ENCODE peak calls at places on chromosomes 1 and 21, in six cellular contexts. One of them, this sample, is unnamed.

GRCh38 chr1:92317836-92318493 is 19.1 kb downstream of the RPAP2 start:
- DNase-seq in germinal center: no peak
- DNase-seq in SK-N-DZ: no peak
- DNase-seq in H54: no peak
- DNase-seq in effector memory CD8-positive, alpha-beta T cell: peak; percentile 29
- DNase-seq in effector memory CD4-positive, alpha-beta T cell: no peak
- DNase-seq in this sample: no peak

GRCh38 chr1:31657972-31658510 is 13.4 kb upstream of the PEF1 start:
- DNase-seq in germinal center: no peak
- DNase-seq in SK-N-DZ: no peak
- DNase-seq in H54: no peak
- DNase-seq in effector memory CD8-positive, alpha-beta T cell: no peak
- DNase-seq in effector memory CD4-positive, alpha-beta T cell: no peak
- DNase-seq in this sample: no peak

GRCh38 chr1:43554444-43554992 is 23.8 kb downstream of the PTPRF start:
- DNase-seq in germinal center: no peak
- DNase-seq in SK-N-DZ: no peak
- DNase-seq in H54: peak; percentile 60
- DNase-seq in effector memory CD8-positive, alpha-beta T cell: no peak
- DNase-seq in effector memory CD4-positive, alpha-beta T cell: no peak
- DNase-seq in this sample: no peak

GRCh38 chr21:36203603-36203889 is 46.9 kb downstream of the DOP1B start:
- DNase-seq in germinal center: no peak
- DNase-seq in SK-N-DZ: no peak
- DNase-seq in H54: peak; percentile 88
- DNase-seq in effector memory CD8-positive, alpha-beta T cell: no peak
- DNase-seq in effector memory CD4-positive, alpha-beta T cell: no peak
- DNase-seq in this sample: no peak

GRCh38 chr21:17869115-17869514 is 50.0 kb upstream of the C21orf91 start:
- DNase-seq in germinal center: no peak
- DNase-seq in SK-N-DZ: no peak
- DNase-seq in H54: no peak
- DNase-seq in effector memory CD8-positive, alpha-beta T cell: no peak
- DNase-seq in effector memory CD4-positive, alpha-beta T cell: no peak
- DNase-seq in this sample: no peak

GRCh38 chr1:206006946-206007345 is 3.8 kb upstream of the RAB7B start:
- DNase-seq in germinal center: no peak
- DNase-seq in SK-N-DZ: no peak
- DNase-seq in H54: no peak
- DNase-seq in effector memory CD8-positive, alpha-beta T cell: no peak
- DNase-seq in effector memory CD4-positive, alpha-beta T cell: no peak
- DNase-seq in this sample: no peak

GRCh38 chr21:45845790-45846130 is 135.8 kb upstream of the COL6A1 start:
- DNase-seq in germinal center: no peak
- DNase-seq in SK-N-DZ: no peak
- DNase-seq in H54: no peak
- DNase-seq in effector memory CD8-positive, alpha-beta T cell: no peak
- DNase-seq in effector memory CD4-positive, alpha-beta T cell: no peak
- DNase-seq in this sample: no peak

GRCh38 chr1:34926156-34926555 is 3.3 kb downstream of the DLGAP3 start:
- DNase-seq in germinal center: no peak
- DNase-seq in SK-N-DZ: no peak
- DNase-seq in H54: peak; percentile 50
- DNase-seq in effector memory CD8-positive, alpha-beta T cell: no peak
- DNase-seq in effector memory CD4-positive, alpha-beta T cell: no peak
- DNase-seq in this sample: no peak

GRCh38 chr1:167492509-167492910 is 25.8 kb downstream of the CD247 start:
- DNase-seq in germinal center: no peak
- DNase-seq in SK-N-DZ: no peak
- DNase-seq in H54: no peak
- DNase-seq in effector memory CD8-positive, alpha-beta T cell: peak; percentile 44
- DNase-seq in effector memory CD4-positive, alpha-beta T cell: peak; percentile 44
- DNase-seq in this sample: no peak

This sample was measured in B cell.